ENCODE peak calls at places on chromosomes 2 and 18, in five cellular contexts. N is tibial nerve; H is endothelial cell of umbilical vein; C is CD8-positive, alpha-beta memory T cell; V is upper lobe of right lung. B is an unnamed sample.
A peak's percentile ranks its signal among the peaks of the same experiment; 100 is the strongest.

GRCh38 chr18:11808001-11808855 is 43.0 kb upstream of the CHMP1B start:
- DNase-seq in N (no peak), H (no peak), C (no peak), V (no peak), B (peak; percentile 88)

GRCh38 chr18:74930616-74931015 is 278.3 kb downstream of the PTGR3 start:
- DNase-seq in N (no peak), H (no peak), C (no peak), V (no peak), B (no peak)

GRCh38 chr2:137957033-137957432 is 7.2 kb upstream of the HNMT start:
- DNase-seq in N (no peak), H (no peak), C (no peak), V (no peak), B (peak; percentile 60)

GRCh38 chr2:16138811-16139662 is 198.7 kb downstream of the MYCN start:
- DNase-seq in N (peak; percentile 1), H (no peak), C (no peak), V (no peak), B (no peak)

GRCh38 chr2:239283961-239284801 is 116.6 kb downstream of the HDAC4 start:
- DNase-seq in N (no peak), H (no peak), C (no peak), V (peak; percentile 53), B (no peak)

GRCh38 chr18:68033466-68033865 is 516.9 kb upstream of the DSEL start:
- DNase-seq in N (no peak), H (no peak), C (no peak), V (no peak), B (no peak)

GRCh38 chr18:22179174-22179573 is 9.8 kb downstream of the GATA6 start:
- DNase-seq in N (no peak), H (peak; percentile 75), C (no peak), V (no peak), B (no peak)

GRCh38 chr2:40824269-40824668 is 372.4 kb upstream of the SLC8A1 start:
- DNase-seq in N (no peak), H (peak; percentile 34), C (no peak), V (no peak), B (no peak)

GRCh38 chr2:178478442-178479274 is at the start of gene FKBP7:
- DNase-seq in N (peak; percentile 85), H (peak; percentile 85), C (peak; percentile 91), V (peak; percentile 93), B (peak; percentile 78)

GRCh38 chr18:46624127-46624526 is 32.9 kb downstream of the LOXHD1 start:
- DNase-seq in N (no peak), H (no peak), C (peak; percentile 51), V (no peak), B (no peak)

GRCh38 chr2:235170536-235171510 is 219.0 kb downstream of the SH3BP4 start:
- DNase-seq in N (no peak), H (no peak), C (no peak), V (no peak), B (peak; percentile 91)

GRCh38 chr2:238231251-238231793 is 8.5 kb downstream of the HES6 start:
- DNase-seq in N (peak; percentile 66), H (peak; percentile 72), C (peak; percentile 84), V (peak; percentile 89), B (no peak)

GRCh38 chr2:185502351-185502750 is 236.3 kb upstream of the FSIP2 start:
- DNase-seq in N (no peak), H (no peak), C (no peak), V (no peak), B (no peak)

GRCh38 chr2:28610583-28611201 is 114.8 kb downstream of the PLB1 start:
- DNase-seq in N (no peak), H (peak; percentile 92), C (no peak), V (no peak), B (peak; percentile 88)

GRCh38 chr2:239966848-239967136 is 58.4 kb downstream of the NDUFA10 start:
- DNase-seq in N (peak; percentile 55), H (no peak), C (no peak), V (no peak), B (no peak)

GRCh38 chr2:148519013-148519412 is 125.5 kb upstream of the EPC2 start:
- DNase-seq in N (no peak), H (no peak), C (no peak), V (no peak), B (no peak)

GRCh38 chr2:70685771-70686171 is 82.2 kb downstream of the ADD2 start:
- DNase-seq in N (no peak), H (no peak), C (no peak), V (peak; percentile 46), B (no peak)

GRCh38 chr2:68506170-68506569 is 38.8 kb downstream of the APLF start:
- DNase-seq in N (no peak), H (no peak), C (no peak), V (no peak), B (no peak)

GRCh38 chr2:221513251-221513650 is 58.9 kb downstream of the EPHA4 start:
- DNase-seq in N (no peak), H (no peak), C (no peak), V (no peak), B (no peak)

GRCh38 chr18:7358989-7359726 is 128.3 kb downstream of the LRRC30 start:
- DNase-seq in N (no peak), H (no peak), C (no peak), V (no peak), B (no peak)

GRCh38 chr2:52144588-52144987 is 1112.7 kb upstream of the NRXN1 start:
- DNase-seq in N (no peak), H (no peak), C (no peak), V (no peak), B (no peak)

GRCh38 chr2:115807302-115807701 is 1364.9 kb downstream of the DPP10 start:
- DNase-seq in N (no peak), H (no peak), C (no peak), V (no peak), B (no peak)

GRCh38 chr18:5895886-5896740 is 791 bp upstream of the TMEM200C start:
- DNase-seq in N (no peak), H (no peak), C (no peak), V (peak; percentile 71), B (peak; percentile 71)

GRCh38 chr2:73981081-73981968 is 3.4 kb upstream of the TET3 start:
- DNase-seq in N (no peak), H (no peak), C (no peak), V (peak; percentile 84), B (peak; percentile 15)

GRCh38 chr2:176177580-176178270 is 10.7 kb upstream of the HOXD1 start:
- DNase-seq in N (no peak), H (peak; percentile 68), C (no peak), V (no peak), B (no peak)

GRCh38 chr18:41524674-41525470 is 430.2 kb upstream of the PIK3C3 start:
- DNase-seq in N (no peak), H (no peak), C (no peak), V (no peak), B (no peak)

GRCh38 chr2:5696741-5697521 is 4.7 kb downstream of the SOX11 start:
- DNase-seq in N (no peak), H (no peak), C (no peak), V (no peak), B (no peak)

GRCh38 chr2:187774551-187775071 is 220.4 kb upstream of the TFPI start:
- DNase-seq in N (no peak), H (peak; percentile 9), C (no peak), V (no peak), B (no peak)

GRCh38 chr2:240298316-240298790 is 137.1 kb upstream of the GPC1 start:
- DNase-seq in N (no peak), H (no peak), C (no peak), V (no peak), B (no peak)

GRCh38 chr2:91442246-91442905 is 2750.9 kb downstream of the RPIA start:
- DNase-seq in N (no peak), H (peak; percentile 1), C (peak; percentile 41), V (peak; percentile 70), B (no peak)

GRCh38 chr2:200931227-200931626 is 32.2 kb downstream of the ORC2 start:
- DNase-seq in N (no peak), H (no peak), C (no peak), V (no peak), B (no peak)

GRCh38 chr2:232890896-232891601 is 21.0 kb downstream of the SNORC start:
- DNase-seq in N (no peak), H (peak; percentile 26), C (peak; percentile 43), V (peak; percentile 71), B (no peak)

GRCh38 chr2:168445960-168446359 is 10.1 kb upstream of the CERS6 start:
- DNase-seq in N (no peak), H (no peak), C (no peak), V (no peak), B (no peak)

GRCh38 chr2:157468931-157469708 is 25.2 kb upstream of the CYTIP start:
- DNase-seq in N (no peak), H (peak; percentile 39), C (no peak), V (no peak), B (no peak)

GRCh38 chr2:196066794-196067382 is 1.7 kb downstream of the DNAH7 start:
- DNase-seq in N (no peak), H (peak; percentile 53), C (no peak), V (no peak), B (peak; percentile 37)

GRCh38 chr2:3966470-3966869 is 263.1 kb downstream of the DCDC2C start:
- DNase-seq in N (no peak), H (no peak), C (no peak), V (no peak), B (no peak)

GRCh38 chr2:182210669-182211068 is 216.2 kb downstream of the PDE1A start:
- DNase-seq in N (no peak), H (no peak), C (no peak), V (no peak), B (no peak)
- H3K4me1 ChIP-seq in N (no peaks in the 10 kb centered on the region), H (no peaks in the 10 kb centered on the region), C (no peaks in the 10 kb centered on the region), V (no peaks in the 10 kb centered on the region), B (no peaks in the 10 kb centered on the region)

GRCh38 chr18:36457683-36458082 is 160.2 kb downstream of the FHOD3 start:
- DNase-seq in N (no peak), H (no peak), C (no peak), V (no peak), B (no peak)
- H3K4me3 ChIP-seq in N (no peak overlapping the region), H (no peak overlapping the region), C (no peak overlapping the region), V (no peak overlapping the region), B (no peak overlapping the region)

GRCh38 chr2:20439193-20439475 is 7.7 kb upstream of the RHOB start:
- DNase-seq in N (no peak), H (peak; percentile 45), C (no peak), V (no peak), B (no peak)
- H3K9me3 ChIP-seq in N (no peaks in the 10 kb centered on the region), H (no peaks in the 10 kb centered on the region), C (no peaks in the 10 kb centered on the region), V (no peaks in the 10 kb centered on the region), B (no peaks in the 10 kb centered on the region)

DNA sequence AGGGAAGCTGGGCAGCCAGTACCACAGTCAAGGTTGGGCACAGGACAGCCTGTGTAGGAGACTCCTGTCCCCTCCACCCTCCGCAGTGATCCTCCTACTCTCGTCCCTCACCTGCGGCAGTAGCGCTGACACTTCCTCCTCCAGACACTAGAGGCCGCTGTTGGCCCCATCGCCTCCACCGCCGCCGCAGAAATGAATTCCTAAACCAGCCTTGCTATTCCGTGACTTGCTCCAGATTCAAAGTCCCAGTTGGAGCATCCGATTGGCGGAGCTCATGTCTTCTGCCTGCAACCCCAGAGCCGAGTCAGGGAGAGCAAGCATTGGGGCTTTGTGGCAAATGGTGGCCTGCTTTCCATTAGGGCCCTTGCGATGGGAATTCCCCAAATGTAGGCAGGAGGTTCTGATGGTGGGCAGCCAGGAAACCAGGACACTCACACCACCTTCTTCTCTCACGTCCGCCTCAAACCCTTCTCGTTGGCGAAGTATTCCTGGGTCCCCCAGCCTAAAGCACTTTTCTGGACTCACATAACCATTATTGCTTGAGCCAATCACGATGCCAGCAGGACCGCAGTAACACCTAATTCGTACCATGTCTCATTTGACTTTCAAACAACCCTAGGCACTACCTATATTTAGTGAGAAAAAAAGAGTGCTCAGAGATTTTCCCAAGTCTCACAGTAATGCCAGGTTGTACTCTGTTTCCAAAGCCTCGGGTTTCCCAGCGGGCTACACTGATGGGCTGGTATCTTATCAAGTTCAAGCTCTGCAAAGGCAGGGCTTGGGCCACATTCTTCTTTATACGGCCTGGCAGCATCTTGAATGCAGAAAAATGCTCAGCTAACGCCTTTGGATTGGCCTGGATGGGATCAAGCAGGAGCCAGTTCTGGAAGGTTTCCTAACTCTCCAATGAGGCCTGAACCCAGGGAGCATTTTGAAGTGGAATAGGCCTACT is 1.2 kb upstream of the DNAJB2 start:
- DNase-seq in N (peak; percentile 81), H (peak; percentile 75), C (peak; percentile 80), V (peak; percentile 87), B (peak; percentile 78)
- H3K4me1 ChIP-seq in N (no peaks in the 10 kb centered on the region), H (peaks cover 17% of the 10 kb centered on the region), C (peaks cover 32% of the 10 kb centered on the region), V (peaks cover 20% of the 10 kb centered on the region), B (peaks cover 47% of the 10 kb centered on the region)

B was measured in SJSA1.